ENCODE peak calls at places on chromosome 15, in four cellular contexts. One of them, this sample, is unnamed.
A peak's percentile ranks its signal among the peaks of the same experiment; 100 is the strongest.

GRCh38 chr15:34209421-34210282 is at the start of gene KATNBL1:
- DNase-seq in endothelial cell of umbilical vein: peak; percentile 93
- DNase-seq in stomach: peak; percentile 97
- DNase-seq in fibroblast of lung: peak; percentile 84
- DNase-seq in this sample: peak; percentile 98

GRCh38 chr15:62269504-62269903 is 104.4 kb upstream of the C2CD4B start:
- DNase-seq in endothelial cell of umbilical vein: no peak
- DNase-seq in stomach: no peak
- DNase-seq in fibroblast of lung: no peak
- DNase-seq in this sample: no peak

GRCh38 chr15:80991446-80991845 is 1.8 kb upstream of the MESD start:
- DNase-seq in endothelial cell of umbilical vein: no peak
- DNase-seq in stomach: no peak
- DNase-seq in fibroblast of lung: peak; percentile 24
- DNase-seq in this sample: no peak

GRCh38 chr15:95141486-95141885 is 910.1 kb downstream of the MCTP2 start:
- DNase-seq in endothelial cell of umbilical vein: no peak
- DNase-seq in stomach: no peak
- DNase-seq in fibroblast of lung: peak; percentile 41
- DNase-seq in this sample: no peak

GRCh38 chr15:98397411-98397810 is 250.9 kb upstream of the IGF1R start:
- DNase-seq in endothelial cell of umbilical vein: no peak
- DNase-seq in stomach: no peak
- DNase-seq in fibroblast of lung: no peak
- DNase-seq in this sample: no peak

GRCh38 chr15:43514241-43515057 is 3.0 kb upstream of the MAP1A start:
- DNase-seq in endothelial cell of umbilical vein: peak; percentile 30
- DNase-seq in stomach: no peak
- DNase-seq in fibroblast of lung: peak; percentile 43
- DNase-seq in this sample: no peak

GRCh38 chr15:28060005-28060404 is 39.1 kb downstream of the OCA2 start:
- DNase-seq in endothelial cell of umbilical vein: no peak
- DNase-seq in stomach: no peak
- DNase-seq in fibroblast of lung: no peak
- DNase-seq in this sample: no peak

GRCh38 chr15:69758291-69758771 is 305.7 kb downstream of the RPLP1 start:
- DNase-seq in endothelial cell of umbilical vein: peak; percentile 28
- DNase-seq in stomach: no peak
- DNase-seq in fibroblast of lung: peak; percentile 71
- DNase-seq in this sample: no peak

GRCh38 chr15:90934949-90935751 is at the start of gene UNC45A:
- DNase-seq in endothelial cell of umbilical vein: peak; percentile 87
- DNase-seq in stomach: peak; percentile 97
- DNase-seq in fibroblast of lung: peak; percentile 81
- DNase-seq in this sample: peak; percentile 97

GRCh38 chr15:99097441-99098410 is 7.2 kb upstream of the SYNM start:
- DNase-seq in endothelial cell of umbilical vein: no peak
- DNase-seq in stomach: no peak
- DNase-seq in fibroblast of lung: no peak
- DNase-seq in this sample: no peak

GRCh38 chr15:58440181-58440910 is 8.6 kb downstream of the LIPC start:
- DNase-seq in endothelial cell of umbilical vein: peak; percentile 90
- DNase-seq in stomach: peak; percentile 76
- DNase-seq in fibroblast of lung: peak; percentile 71
- DNase-seq in this sample: peak; percentile 76

GRCh38 chr15:29331669-29332068 is 62.0 kb upstream of the NSMCE3 start:
- DNase-seq in endothelial cell of umbilical vein: no peak
- DNase-seq in stomach: no peak
- DNase-seq in fibroblast of lung: peak; percentile 7
- DNase-seq in this sample: no peak

GRCh38 chr15:32029409-32029861 is 880 bp upstream of the CHRNA7 start:
- DNase-seq in endothelial cell of umbilical vein: peak; percentile 10
- DNase-seq in stomach: peak; percentile 35
- DNase-seq in fibroblast of lung: no peak
- DNase-seq in this sample: peak; percentile 32

GRCh38 chr15:63597821-63598220 is 634 bp downstream of the FBXL22 start:
- DNase-seq in endothelial cell of umbilical vein: no peak
- DNase-seq in stomach: no peak
- DNase-seq in fibroblast of lung: no peak
- DNase-seq in this sample: no peak

GRCh38 chr15:90885432-90886290 is 1.4 kb downstream of the FES start:
- DNase-seq in endothelial cell of umbilical vein: peak; percentile 72
- DNase-seq in stomach: peak; percentile 77
- DNase-seq in fibroblast of lung: peak; percentile 42
- DNase-seq in this sample: peak; percentile 82

GRCh38 chr15:100096700-100097099 is 245.1 kb downstream of the ADAMTS17 start:
- DNase-seq in endothelial cell of umbilical vein: no peak
- DNase-seq in stomach: no peak
- DNase-seq in fibroblast of lung: no peak
- DNase-seq in this sample: no peak

GRCh38 chr15:41968738-41969137 is 3.6 kb downstream of the EHD4 start:
- DNase-seq in endothelial cell of umbilical vein: no peak
- DNase-seq in stomach: no peak
- DNase-seq in fibroblast of lung: no peak
- DNase-seq in this sample: no peak

GRCh38 chr15:66942649-66943390 is 122.6 kb upstream of the SMAD3 start:
- DNase-seq in endothelial cell of umbilical vein: no peak
- DNase-seq in stomach: no peak
- DNase-seq in fibroblast of lung: no peak
- DNase-seq in this sample: no peak

GRCh38 chr15:100199711-100200286 is 142.0 kb downstream of the ADAMTS17 start:
- DNase-seq in endothelial cell of umbilical vein: no peak
- DNase-seq in stomach: no peak
- DNase-seq in fibroblast of lung: no peak
- DNase-seq in this sample: no peak

GRCh38 chr15:91961357-91961756 is 107.8 kb downstream of the SLCO3A1 start:
- DNase-seq in endothelial cell of umbilical vein: no peak
- DNase-seq in stomach: no peak
- DNase-seq in fibroblast of lung: no peak
- DNase-seq in this sample: no peak

GRCh38 chr15:47717036-47717611 is at the start of gene SEMA6D:
- DNase-seq in endothelial cell of umbilical vein: peak; percentile 87
- DNase-seq in stomach: peak; percentile 45
- DNase-seq in fibroblast of lung: peak; percentile 83
- DNase-seq in this sample: peak; percentile 57

GRCh38 chr15:90859234-90860131 is 8.9 kb upstream of the FURIN start:
- DNase-seq in endothelial cell of umbilical vein: no peak
- DNase-seq in stomach: no peak
- DNase-seq in fibroblast of lung: no peak
- DNase-seq in this sample: no peak

GRCh38 chr15:38853608-38854007 is 289.0 kb upstream of the RASGRP1 start:
- DNase-seq in endothelial cell of umbilical vein: no peak
- DNase-seq in stomach: no peak
- DNase-seq in fibroblast of lung: no peak
- DNase-seq in this sample: no peak

GRCh38 chr15:85581495-85581894 is 201.1 kb downstream of the AKAP13 start:
- DNase-seq in endothelial cell of umbilical vein: no peak
- DNase-seq in stomach: peak; percentile 58
- DNase-seq in fibroblast of lung: no peak
- DNase-seq in this sample: peak; percentile 60

GRCh38 chr15:88623061-88623460 is 1.9 kb downstream of the AEN start:
- DNase-seq in endothelial cell of umbilical vein: peak; percentile 55
- DNase-seq in stomach: no peak
- DNase-seq in fibroblast of lung: peak; percentile 85
- DNase-seq in this sample: peak; percentile 17

GRCh38 chr15:64050281-64051092 is 4.2 kb upstream of the DAPK2 start:
- DNase-seq in endothelial cell of umbilical vein: no peak
- DNase-seq in stomach: no peak
- DNase-seq in fibroblast of lung: no peak
- DNase-seq in this sample: no peak

GRCh38 chr15:34582461-34583357 is 742 bp downstream of the GOLGA8B start:
- DNase-seq in endothelial cell of umbilical vein: peak; percentile 42
- DNase-seq in stomach: peak; percentile 45
- DNase-seq in fibroblast of lung: peak; percentile 30
- DNase-seq in this sample: peak; percentile 77

GRCh38 chr15:70494861-70495571 is 268.3 kb downstream of the UACA start:
- DNase-seq in endothelial cell of umbilical vein: peak; percentile 38
- DNase-seq in stomach: no peak
- DNase-seq in fibroblast of lung: peak; percentile 96
- DNase-seq in this sample: no peak

GRCh38 chr15:62934236-62934971 is 108.1 kb upstream of the TPM1 start:
- DNase-seq in endothelial cell of umbilical vein: no peak
- DNase-seq in stomach: no peak
- DNase-seq in fibroblast of lung: no peak
- DNase-seq in this sample: no peak

DNA sequence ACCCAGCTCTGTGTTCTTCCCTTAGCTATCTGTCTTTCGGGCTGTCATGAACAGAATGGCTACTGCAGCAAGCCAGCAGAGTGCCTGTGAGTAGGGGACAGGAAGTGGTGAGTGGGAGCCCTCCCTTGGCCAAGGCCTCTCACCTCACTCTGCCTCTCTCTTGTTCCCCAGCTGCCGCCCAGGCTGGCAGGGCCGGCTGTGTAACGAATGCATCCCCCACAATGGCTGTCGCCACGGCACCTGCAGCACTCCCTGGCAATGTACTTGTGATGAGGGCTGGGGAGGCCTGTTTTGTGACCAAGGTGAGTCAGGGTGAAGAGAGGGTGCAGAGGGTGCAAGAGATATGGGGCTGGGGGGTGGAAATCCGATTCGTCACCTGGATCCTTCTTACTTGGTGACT is 3.0 kb downstream of the DLL4 start:
- DNase-seq in endothelial cell of umbilical vein: no peak
- DNase-seq in stomach: no peak
- DNase-seq in fibroblast of lung: no peak
- DNase-seq in this sample: no peak
- H3K4me1 ChIP-seq in endothelial cell of umbilical vein: peaks cover 19% of the 10 kb centered on the region
- H3K4me1 ChIP-seq in stomach: peaks cover 42% of the 10 kb centered on the region
- H3K4me1 ChIP-seq in fibroblast of lung: peaks cover 15% of the 10 kb centered on the region
- H3K4me1 ChIP-seq in this sample: no peaks in the 10 kb centered on the region

GRCh38 chr15:74584204-74584603 is 31.4 kb upstream of the CLK3 start:
- DNase-seq in endothelial cell of umbilical vein: no peak
- DNase-seq in stomach: no peak
- DNase-seq in fibroblast of lung: no peak
- DNase-seq in this sample: no peak
- TF ChIP-seq CTCF in endothelial cell of umbilical vein: no peak
- TF ChIP-seq CTCF in stomach: no peak
- TF ChIP-seq CTCF in fibroblast of lung: no peak
- TF ChIP-seq CTCF in this sample: no peak

DNA sequence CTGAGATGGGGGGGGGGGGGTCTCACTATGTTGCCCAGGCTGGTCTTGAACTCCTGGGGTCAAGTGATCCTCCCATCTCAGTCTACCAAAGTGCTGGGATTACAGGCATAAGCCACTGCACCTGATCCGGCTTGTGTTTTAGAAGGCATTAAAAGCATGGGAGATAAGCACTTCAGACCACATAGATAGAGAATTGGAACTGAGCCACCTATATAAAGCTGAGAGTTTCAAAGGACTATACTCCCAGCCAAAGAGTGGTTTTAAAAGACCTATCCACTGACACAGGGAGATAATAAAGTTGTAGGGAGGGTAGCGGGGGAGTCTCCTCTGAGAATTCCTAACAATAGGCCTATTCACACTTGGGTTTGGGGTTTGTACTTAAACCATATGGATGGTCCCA is 34.8 kb downstream of the DENND4A start:
- DNase-seq in endothelial cell of umbilical vein: no peak
- DNase-seq in stomach: no peak
- DNase-seq in fibroblast of lung: peak; percentile 15
- DNase-seq in this sample: no peak
- H3K36me3 ChIP-seq in endothelial cell of umbilical vein: no peaks in the 10 kb centered on the region
- H3K36me3 ChIP-seq in stomach: peaks cover 27% of the 10 kb centered on the region
- H3K36me3 ChIP-seq in fibroblast of lung: no peaks in the 10 kb centered on the region
- H3K36me3 ChIP-seq in this sample: no peaks in the 10 kb centered on the region

DNA sequence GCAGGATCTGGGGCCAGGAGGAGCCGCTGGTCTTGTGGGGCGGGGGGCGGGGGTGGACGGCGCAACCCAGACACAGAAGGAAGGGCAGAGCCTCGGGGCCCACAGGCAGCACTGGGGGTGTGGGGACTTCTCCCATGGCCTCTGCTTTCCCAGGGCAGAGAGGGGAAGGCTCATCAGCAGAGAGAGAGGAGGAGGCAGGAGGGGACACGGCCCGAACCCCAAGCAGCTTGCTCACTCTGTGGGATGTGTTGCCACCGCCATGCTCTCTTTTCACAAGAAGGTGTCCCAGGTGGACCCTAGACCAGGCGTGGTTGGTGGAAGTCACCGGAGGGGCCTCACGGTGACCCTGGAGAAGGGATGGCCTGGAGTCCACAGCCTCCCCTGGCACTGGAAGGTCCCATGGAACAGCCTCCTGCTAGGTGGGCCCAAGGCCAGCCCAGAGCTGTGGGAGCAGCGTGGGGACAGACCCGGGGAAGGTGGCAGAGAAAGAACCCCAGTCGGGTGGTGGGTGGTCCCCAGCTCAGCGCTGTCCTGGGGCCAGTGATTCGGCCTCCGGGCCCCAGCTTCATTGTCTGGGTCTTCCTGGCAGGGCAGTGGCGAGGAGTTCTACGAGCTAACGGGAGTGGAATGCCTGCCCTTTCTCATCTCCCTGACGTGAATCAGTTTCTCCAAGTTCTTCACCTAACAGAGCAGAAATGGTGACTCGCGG is 46.8 kb upstream of the PCSK6 start:
- DNase-seq in endothelial cell of umbilical vein: no peak
- DNase-seq in stomach: no peak
- DNase-seq in fibroblast of lung: peak; percentile 3
- DNase-seq in this sample: no peak
- H3K4me1 ChIP-seq in endothelial cell of umbilical vein: no peaks in the 10 kb centered on the region
- H3K4me1 ChIP-seq in stomach: peaks cover 6% of the 10 kb centered on the region
- H3K4me1 ChIP-seq in fibroblast of lung: no peaks in the 10 kb centered on the region
- H3K4me1 ChIP-seq in this sample: peaks cover 3% of the 10 kb centered on the region

DNA sequence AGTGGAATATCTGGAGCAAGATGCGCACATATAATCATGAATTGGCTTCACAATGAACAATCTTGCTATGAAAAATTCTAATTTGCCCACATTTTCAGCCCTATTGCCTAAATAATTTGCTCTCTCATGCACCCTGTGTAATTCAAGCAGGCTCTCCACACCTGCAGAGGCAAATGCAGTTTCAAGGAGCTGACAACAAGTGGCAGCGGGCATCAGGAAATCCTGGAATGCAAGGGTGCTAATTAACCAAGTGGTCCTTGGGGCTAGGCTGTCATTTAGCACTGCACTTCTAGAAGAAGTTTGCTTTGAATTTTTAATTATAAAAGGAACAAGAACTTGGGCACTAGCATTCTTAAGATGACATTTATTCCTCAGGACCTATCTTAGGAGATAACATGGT is 56.3 kb upstream of the ICE2 start:
- DNase-seq in endothelial cell of umbilical vein: no peak
- DNase-seq in stomach: no peak
- DNase-seq in fibroblast of lung: no peak
- DNase-seq in this sample: no peak
- TF ChIP-seq CTCF in endothelial cell of umbilical vein: no peak
- TF ChIP-seq CTCF in stomach: no peak
- TF ChIP-seq CTCF in fibroblast of lung: no peak
- TF ChIP-seq CTCF in this sample: no peak

This sample was measured in right lobe of liver.